ENCODE peak calls at places on chromosomes 11 and 22, in seven cellular contexts. D is astrocyte of the spinal cord, G is right atrium auricular region, Q is coronary artery, P is fibroblast of pulmonary artery, M is endothelial cell of umbilical vein, I is AG09309. Z is an unnamed sample.

GRCh38 chr22:29786026-29786425 is 18.9 kb downstream of the UQCR10 start:
- DNase-seq in D (no peak), G (no peak), Q (no peak), P (no peak), M (no peak), I (no peak), Z (no peak)

GRCh38 chr11:78993800-78994430 is 419.3 kb upstream of the NARS2 start:
- DNase-seq in D (no peak), G (no peak), Q (no peak), P (no peak), M (peak), I (no peak), Z (no peak)

GRCh38 chr11:57294225-57295131 is 30.3 kb downstream of the TNKS1BP1 start:
- DNase-seq in D (peak), G (no peak), Q (no peak), P (peak), M (peak), I (no peak), Z (peak)

GRCh38 chr11:58060535-58060934 is 29.8 kb downstream of the OR6Q1 start:
- DNase-seq in D (no peak), G (no peak), Q (no peak), P (no peak), M (no peak), I (no peak), Z (no peak)

GRCh38 chr11:61120865-61121831 is 18.9 kb downstream of the CD5 start:
- DNase-seq in D (peak), G (no peak), Q (no peak), P (peak), M (no peak), I (no peak), Z (peak)

GRCh38 chr22:38861170-38861874 is 10.7 kb downstream of the CBX6 start:
- DNase-seq in D (no peak), G (no peak), Q (no peak), P (peak), M (no peak), I (no peak), Z (no peak)

GRCh38 chr11:55914482-55914881 is at the start of gene OR5W2:
- DNase-seq in D (no peak), G (no peak), Q (no peak), P (no peak), M (no peak), I (no peak), Z (no peak)

GRCh38 chr11:46916669-46917108 is 1.7 kb downstream of the LRP4 start:
- DNase-seq in D (peak), G (peak), Q (no peak), P (peak), M (peak), I (no peak), Z (no peak)

GRCh38 chr11:67277231-67277961 is 11.1 kb downstream of the GRK2 start:
- DNase-seq in D (peak), G (peak), Q (peak), P (peak), M (peak), I (no peak), Z (no peak)

GRCh38 chr11:68840661-68841653 is 759 bp downstream of the CPT1A start:
- DNase-seq in D (peak), G (peak), Q (no peak), P (peak), M (peak), I (no peak), Z (no peak)

GRCh38 chr11:27401760-27402316 is 38.8 kb upstream of the CCDC34 start:
- DNase-seq in D (no peak), G (no peak), Q (no peak), P (no peak), M (no peak), I (no peak), Z (no peak)

GRCh38 chr11:1091332-1092083 is 16.8 kb downstream of the MUC2 start:
- DNase-seq in D (no peak), G (no peak), Q (no peak), P (no peak), M (no peak), I (no peak), Z (no peak)

GRCh38 chr11:116138280-116138679 is 634.1 kb upstream of the CADM1 start:
- DNase-seq in D (no peak), G (no peak), Q (no peak), P (no peak), M (no peak), I (no peak), Z (no peak)

GRCh38 chr11:44701276-44701675 is 25.5 kb upstream of the TSPAN18 start:
- DNase-seq in D (no peak), G (no peak), Q (no peak), P (no peak), M (peak), I (no peak), Z (no peak)

GRCh38 chr11:28049338-28050216 is 58.4 kb downstream of the KIF18A start:
- DNase-seq in D (peak), G (no peak), Q (no peak), P (peak), M (peak), I (no peak), Z (peak)

GRCh38 chr22:20249797-20250354 is 18.2 kb downstream of the RTN4R start:
- DNase-seq in D (peak), G (no peak), Q (no peak), P (peak), M (peak), I (no peak), Z (no peak)

GRCh38 chr11:127052420-127052819 is 51.9 kb upstream of the KIRREL3 start:
- DNase-seq in D (no peak), G (no peak), Q (no peak), P (no peak), M (no peak), I (no peak), Z (no peak)

GRCh38 chr11:128405693-128406364 is 181.5 kb downstream of the ETS1 start:
- DNase-seq in D (peak), G (no peak), Q (no peak), P (peak), M (no peak), I (no peak), Z (no peak)

GRCh38 chr11:16933756-16934603 is 80.2 kb downstream of the PLEKHA7 start:
- DNase-seq in D (peak), G (peak), Q (no peak), P (peak), M (no peak), I (no peak), Z (no peak)

GRCh38 chr11:14656536-14657457 is 13.2 kb downstream of the PDE3B start:
- DNase-seq in D (no peak), G (no peak), Q (no peak), P (no peak), M (no peak), I (no peak), Z (no peak)

GRCh38 chr11:61482513-61482912 is 26.0 kb upstream of the LRRC10B start:
- DNase-seq in D (no peak), G (no peak), Q (no peak), P (no peak), M (no peak), I (no peak), Z (no peak)

GRCh38 chr11:94283678-94284077 is 20.7 kb upstream of the IZUMO1R start:
- DNase-seq in D (no peak), G (no peak), Q (no peak), P (no peak), M (no peak), I (no peak), Z (no peak)

GRCh38 chr11:126624491-126624890 is 269.0 kb downstream of the ST3GAL4 start:
- DNase-seq in D (peak), G (no peak), Q (no peak), P (no peak), M (no peak), I (no peak), Z (no peak)

GRCh38 chr11:57751676-57752253 is at the start of gene BTBD18:
- DNase-seq in D (peak), G (no peak), Q (no peak), P (peak), M (peak), I (no peak), Z (no peak)

GRCh38 chr11:68342459-68343158 is 30.2 kb downstream of the LRP5 start:
- DNase-seq in D (peak), G (no peak), Q (no peak), P (no peak), M (no peak), I (no peak), Z (no peak)

GRCh38 chr11:125069796-125070195 is 6.7 kb downstream of the SLC37A2 start:
- DNase-seq in D (no peak), G (no peak), Q (no peak), P (peak), M (no peak), I (no peak), Z (no peak)

GRCh38 chr11:86812322-86812670 is 12.0 kb downstream of the PRSS23 start:
- DNase-seq in D (no peak), G (no peak), Q (no peak), P (no peak), M (no peak), I (no peak), Z (no peak)

GRCh38 chr22:50597097-50597496 is 3.5 kb upstream of the MAPK8IP2 start:
- DNase-seq in D (no peak), G (no peak), Q (no peak), P (no peak), M (no peak), I (no peak), Z (no peak)

GRCh38 chr11:32343325-32344008 is 91.9 kb downstream of the WT1 start:
- DNase-seq in D (no peak), G (no peak), Q (no peak), P (no peak), M (no peak), I (no peak), Z (no peak)

GRCh38 chr11:72826191-72826941 is 12.2 kb downstream of the ATG16L2 start:
- DNase-seq in D (no peak), G (no peak), Q (no peak), P (no peak), M (no peak), I (no peak), Z (no peak)

GRCh38 chr11:783581-784015 is 6.3 kb downstream of the CEND1 start:
- DNase-seq in D (peak), G (peak), Q (no peak), P (peak), M (peak), I (peak), Z (peak)

GRCh38 chr22:20036535-20037392 is 15.9 kb downstream of the TANGO2 start:
- DNase-seq in D (no peak), G (no peak), Q (no peak), P (no peak), M (no peak), I (no peak), Z (no peak)

GRCh38 chr11:107017433-107018227 is 646 bp downstream of the GUCY1A2 start:
- DNase-seq in D (peak), G (no peak), Q (peak), P (peak), M (peak), I (no peak), Z (no peak)

GRCh38 chr11:97548280-97548679 is 1158.5 kb downstream of the JRKL start:
- DNase-seq in D (no peak), G (no peak), Q (no peak), P (no peak), M (no peak), I (no peak), Z (no peak)

GRCh38 chr11:118834428-118835028 is 43.6 kb upstream of the DDX6 start:
- DNase-seq in D (no peak), G (no peak), Q (no peak), P (peak), M (no peak), I (peak), Z (no peak)

DNA sequence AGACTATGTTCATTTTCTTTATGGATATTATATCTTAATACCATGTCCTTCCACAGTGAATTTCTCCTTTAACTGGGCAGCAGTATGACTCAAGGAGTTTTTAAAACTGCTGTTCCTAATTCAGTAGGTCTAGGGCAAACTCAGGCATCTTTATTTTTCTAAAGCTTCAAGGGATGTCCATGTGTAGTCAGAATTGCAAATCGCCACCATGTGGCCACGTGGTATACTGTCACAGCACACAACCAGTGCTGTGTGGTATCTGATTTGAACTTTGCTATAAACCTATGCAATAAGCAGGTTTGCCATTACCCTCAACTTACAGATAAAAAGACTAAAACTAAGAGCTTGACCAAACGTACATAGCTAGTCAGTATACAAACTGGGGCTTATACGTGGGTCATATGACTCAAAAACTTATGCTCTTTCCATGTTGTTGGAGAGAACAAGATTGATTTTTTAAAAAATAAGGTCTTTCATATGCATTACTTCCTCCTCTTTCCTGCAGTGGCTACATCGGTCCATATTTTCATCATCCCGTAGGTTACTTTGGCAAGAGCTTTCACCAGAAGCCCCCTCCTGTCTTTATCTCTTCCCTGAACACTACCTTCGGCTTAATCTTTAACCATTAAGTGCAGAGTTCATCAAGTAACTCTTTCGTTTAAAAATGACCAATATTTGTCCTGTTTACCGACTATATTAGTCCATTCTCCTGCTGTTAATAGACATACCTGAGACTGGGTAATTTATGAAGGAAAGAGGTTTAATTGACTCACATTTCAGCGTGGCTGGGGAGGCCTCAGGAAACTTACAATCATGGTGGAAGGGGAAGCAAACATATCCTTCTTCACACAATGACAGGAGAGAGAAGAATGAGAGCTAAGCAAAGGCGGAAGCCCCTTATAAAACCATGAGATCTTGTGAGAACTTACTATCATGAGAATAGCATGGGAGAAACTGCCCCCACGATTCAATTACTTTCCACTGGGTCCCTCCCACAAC is 8.0 kb upstream of the HTATIP2 start:
- DNase-seq in D (peak), G (no peak), Q (no peak), P (peak), M (peak), I (no peak), Z (no peak)
- TF ChIP-seq CTCF in D (peak), G (peak), Q (peak), P (peak), M (peak), I (peak), Z (peak)

GRCh38 chr11:18369398-18369797 is 25.0 kb upstream of the LDHA start:
- DNase-seq in D (no peak), G (no peak), Q (no peak), P (no peak), M (no peak), I (no peak), Z (no peak)
- H3K4me3 ChIP-seq in D (no peak), G (no peak), Q (no peak), P (no peak), M (no peak), I (no peak), Z (no peak)

GRCh38 chr11:122259149-122259821 is 143.3 kb upstream of the BLID start:
- DNase-seq in D (no peak), G (no peak), Q (no peak), P (no peak), M (no peak), I (no peak), Z (no peak)
- TF ChIP-seq CTCF in D (no peak), G (no peak), Q (no peak), P (no peak), M (no peak), I (no peak), Z (no peak)

GRCh38 chr11:43577566-43578264 is 102.8 kb upstream of the HSD17B12 start:
- DNase-seq in D (no peak), G (no peak), Q (no peak), P (no peak), M (no peak), I (no peak), Z (no peak)
- H3K4me3 ChIP-seq in D (no peak), G (no peak), Q (no peak), P (no peak), M (no peak), I (no peak), Z (no peak)

DNA sequence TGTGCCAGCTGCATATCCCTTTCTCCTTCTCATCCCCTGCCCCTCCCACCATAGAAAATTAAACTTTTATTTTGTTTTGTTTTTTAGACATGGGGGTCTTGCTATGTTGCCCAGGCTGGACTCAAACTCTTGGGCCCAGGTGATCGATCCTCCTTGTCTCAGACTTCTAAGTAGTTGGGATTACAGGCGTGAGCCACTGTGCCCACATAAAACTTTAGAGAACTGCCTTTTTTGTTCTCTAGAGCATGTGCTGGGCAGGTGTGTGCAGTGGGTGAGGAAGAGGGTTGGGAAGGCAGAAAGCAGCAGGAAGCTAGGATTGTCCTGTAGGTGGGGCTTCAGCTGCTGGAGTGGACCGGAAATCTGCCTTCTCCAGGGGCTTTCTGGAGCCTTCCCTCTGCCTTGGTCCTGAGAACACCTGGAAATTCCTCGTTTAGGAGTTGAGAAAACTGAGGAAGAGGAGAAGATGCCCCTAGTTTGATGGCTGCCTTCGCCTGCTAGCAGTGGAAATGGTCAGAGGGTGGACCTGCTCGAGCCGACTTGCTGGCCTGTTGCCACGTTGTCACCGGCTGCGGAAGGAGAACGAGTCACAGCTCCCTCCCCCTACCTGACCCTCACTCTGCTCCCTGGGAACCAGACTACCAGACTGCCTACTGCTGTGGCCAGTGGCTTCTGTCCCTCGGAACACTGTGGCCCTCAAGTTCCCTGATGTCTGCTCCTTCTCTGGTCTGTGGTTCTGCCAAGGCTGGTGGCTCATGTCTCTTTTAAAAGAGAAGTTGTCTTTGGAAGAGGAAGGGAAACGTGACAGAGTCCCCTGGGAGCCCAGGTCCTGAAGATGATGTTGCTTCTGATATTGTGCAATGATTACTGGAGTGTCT is 4.0 kb downstream of the ST14 start:
- DNase-seq in D (no peak), G (no peak), Q (peak), P (no peak), M (no peak), I (no peak), Z (no peak)
- TF ChIP-seq CTCF in D (no peak), G (no peak), Q (no peak), P (no peak), M (no peak), I (no peak), Z (peak)

GRCh38 chr22:46941958-46942815 is 179.7 kb downstream of the TBC1D22A start:
- DNase-seq in D (no peak), G (peak), Q (no peak), P (no peak), M (no peak), I (no peak), Z (no peak)
- H3K4me3 ChIP-seq in D (no peak), G (peak), Q (no peak), P (no peak), M (no peak), I (no peak), Z (no peak)

DNA sequence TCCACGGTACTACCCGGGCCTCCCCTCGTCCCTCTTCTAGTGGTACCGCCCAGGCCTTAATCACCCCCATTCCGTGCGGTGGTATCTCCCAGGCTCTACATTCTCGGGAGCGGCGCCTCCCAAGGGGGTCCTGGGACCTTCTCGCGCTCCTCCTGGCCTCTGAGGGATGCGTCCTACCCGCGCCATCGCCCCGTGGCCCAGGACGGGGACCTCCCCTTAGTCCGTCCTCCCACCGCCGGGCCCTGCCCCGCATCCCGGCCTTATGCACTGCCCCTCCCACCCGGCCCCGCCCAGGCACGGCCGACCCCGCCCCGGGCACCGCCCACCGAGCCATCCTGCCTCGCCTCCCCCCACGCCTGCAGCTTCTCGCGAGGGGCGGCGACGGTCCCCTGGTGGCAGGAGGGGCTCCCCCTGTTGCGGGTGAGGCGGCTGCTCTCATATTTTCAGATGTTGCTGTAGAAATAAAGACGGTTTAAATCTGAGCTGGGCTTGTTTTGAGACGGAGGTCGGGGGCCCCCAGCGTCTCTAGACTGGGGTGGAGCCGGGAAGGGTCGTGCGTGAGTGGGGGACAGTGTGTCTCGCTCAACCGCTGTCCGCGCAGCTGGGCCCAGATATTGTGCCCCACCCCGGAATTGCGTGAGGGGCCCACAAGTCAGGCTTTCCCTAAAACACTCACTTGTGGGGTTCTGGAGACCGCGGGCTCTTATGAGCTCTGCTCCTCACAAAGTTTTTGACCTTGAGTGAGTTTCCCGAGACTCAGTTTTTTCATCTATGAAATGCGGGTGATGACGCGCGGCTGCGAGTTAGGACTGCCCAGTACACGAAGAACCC is 845 bp upstream of the RAB1B start:
- DNase-seq in D (peak), G (peak), Q (peak), P (peak), M (peak), I (no peak), Z (peak)
- TF ChIP-seq CTCF in D (no peak), G (peak), Q (no peak), P (no peak), M (peak), I (no peak), Z (no peak)

GRCh38 chr22:42747701-42748513 is 27.2 kb upstream of the A4GALT start:
- DNase-seq in D (peak), G (no peak), Q (no peak), P (peak), M (peak), I (peak), Z (no peak)
- H3K4me3 ChIP-seq in D (no peak), G (no peak), Q (no peak), P (no peak), M (no peak), I (no peak), Z (no peak)

GRCh38 chr11:92569717-92570116 is 345.1 kb downstream of the FAT3 start:
- DNase-seq in D (no peak), G (no peak), Q (no peak), P (no peak), M (no peak), I (no peak), Z (no peak)
- TF ChIP-seq CTCF in D (no peak), G (no peak), Q (no peak), P (no peak), M (no peak), I (no peak), Z (no peak)

Z was measured in retinal pigment epithelial cell.